ENCODE peak calls at places on chromosomes 4 and X, in five cellular contexts. F is BJ, E is ascending aorta, T is NCI-H1092 treated with DMSO at 0.1 percent for 48 hours, A is iPS-NIHi11. I is an unnamed sample.

GRCh38 chr4:142509881-142510280 is 336.2 kb downstream of the INPP4B start:
- DNase-seq in F (no peak), E (no peak), T (no peak), A (no peak), I (no peak)

GRCh38 chr4:89640620-89641366 is 196.2 kb downstream of the SNCA start:
- DNase-seq in F (no peak), E (no peak), T (no peak), A (peak), I (peak)

GRCh38 chr4:39255266-39255665 is 72.9 kb downstream of the WDR19 start:
- DNase-seq in F (no peak), E (no peak), T (no peak), A (peak), I (no peak)

GRCh38 chrX:56738670-56739069 is 9.6 kb downstream of the NBDY start:
- DNase-seq in F (no peak), E (no peak), T (no peak), A (no peak), I (no peak)

GRCh38 chr4:179447308-179447707 is 2005.1 kb upstream of the AGA start:
- DNase-seq in F (no peak), E (no peak), T (no peak), A (no peak), I (no peak)

GRCh38 chrX:132592880-132593279 is 104.0 kb upstream of the MBNL3 start:
- DNase-seq in F (no peak), E (no peak), T (peak), A (peak), I (peak)

GRCh38 chrX:10756365-10756915 is 136.1 kb upstream of the MID1 start:
- DNase-seq in F (peak), E (no peak), T (no peak), A (peak), I (peak)

GRCh38 chr4:133130171-133130570 is 18.9 kb upstream of the PCDH10 start:
- DNase-seq in F (no peak), E (no peak), T (no peak), A (no peak), I (no peak)

GRCh38 chrX:964831-965416 is 247.5 kb downstream of the CRLF2 start:
- DNase-seq in F (no peak), E (no peak), T (no peak), A (no peak), I (no peak)

GRCh38 chrX:19392703-19393102 is 49.0 kb downstream of the PDHA1 start:
- DNase-seq in F (no peak), E (no peak), T (no peak), A (no peak), I (no peak)

GRCh38 chr4:111798840-111799239 is 346.4 kb upstream of the FAM241A start:
- DNase-seq in F (no peak), E (no peak), T (no peak), A (peak), I (peak)

GRCh38 chr4:69830529-69831269 is 29.2 kb downstream of the SULT1E1 start:
- DNase-seq in F (no peak), E (no peak), T (peak), A (no peak), I (peak)

GRCh38 chr4:177853198-177853597 is 411.0 kb upstream of the AGA start:
- DNase-seq in F (no peak), E (no peak), T (no peak), A (no peak), I (no peak)